ENCODE peak calls at places on chromosomes 11 and 22, in five cellular contexts. One of them, this sample, is unnamed.

GRCh38 chr22:40176921-40177737 is 596 bp upstream of the TNRC6B start:
- DNase-seq in GM06990: peak
- DNase-seq in transverse colon: peak
- DNase-seq in lung: no peak
- DNase-seq in lower leg skin: no peak
- DNase-seq in this sample: no peak

GRCh38 chr11:73982595-73982989 is at the start of gene UCP2:
- DNase-seq in transverse colon: peak
- DNase-seq in lung: peak
- DNase-seq in GM06990: peak
- DNase-seq in lower leg skin: peak
- DNase-seq in this sample: no peak

GRCh38 chr22:38732251-38732815 is 23.5 kb downstream of the SUN2 start:
- DNase-seq in GM06990: no peak
- DNase-seq in lung: no peak
- DNase-seq in lower leg skin: no peak
- DNase-seq in transverse colon: no peak
- DNase-seq in this sample: no peak

GRCh38 chr11:15958939-15959338 is 397.4 kb downstream of the SOX6 start:
- DNase-seq in GM06990: no peak
- DNase-seq in transverse colon: no peak
- DNase-seq in lower leg skin: no peak
- DNase-seq in lung: no peak
- DNase-seq in this sample: no peak

GRCh38 chr11:9002920-9003572 is 755 bp downstream of the NRIP3 start:
- DNase-seq in transverse colon: no peak
- DNase-seq in GM06990: no peak
- DNase-seq in lower leg skin: no peak
- DNase-seq in lung: no peak
- DNase-seq in this sample: no peak

GRCh38 chr11:112961146-112961668 is at the start of gene NCAM1:
- DNase-seq in GM06990: peak
- DNase-seq in lung: peak
- DNase-seq in lower leg skin: peak
- DNase-seq in transverse colon: peak
- DNase-seq in this sample: peak

GRCh38 chr11:62132689-62133293 is 9.0 kb downstream of the INCENP start:
- DNase-seq in lower leg skin: no peak
- DNase-seq in transverse colon: no peak
- DNase-seq in lung: no peak
- DNase-seq in GM06990: no peak
- DNase-seq in this sample: no peak

GRCh38 chr11:2213384-2213842 is 41.8 kb upstream of the TH start:
- DNase-seq in GM06990: no peak
- DNase-seq in lung: no peak
- DNase-seq in lower leg skin: peak
- DNase-seq in transverse colon: no peak
- DNase-seq in this sample: no peak

GRCh38 chr22:44085743-44086741 is 61.9 kb downstream of the PARVB start:
- DNase-seq in GM06990: peak
- DNase-seq in lung: peak
- DNase-seq in lower leg skin: peak
- DNase-seq in transverse colon: peak
- DNase-seq in this sample: no peak

GRCh38 chr11:15710593-15711260 is 596.0 kb downstream of the INSC start:
- DNase-seq in GM06990: no peak
- DNase-seq in lung: no peak
- DNase-seq in lower leg skin: no peak
- DNase-seq in transverse colon: no peak
- DNase-seq in this sample: no peak

GRCh38 chr11:27420722-27421572 is 51.6 kb downstream of the LGR4 start:
- DNase-seq in lung: no peak
- DNase-seq in lower leg skin: no peak
- DNase-seq in GM06990: no peak
- DNase-seq in transverse colon: no peak
- DNase-seq in this sample: no peak

GRCh38 chr11:7251836-7252682 is at the start of gene SYT9:
- DNase-seq in lower leg skin: no peak
- DNase-seq in GM06990: peak
- DNase-seq in transverse colon: peak
- DNase-seq in lung: peak
- DNase-seq in this sample: no peak

GRCh38 chr11:130131957-130132850 is 27.4 kb upstream of the ST14 start:
- DNase-seq in GM06990: no peak
- DNase-seq in transverse colon: peak
- DNase-seq in lower leg skin: no peak
- DNase-seq in lung: peak
- DNase-seq in this sample: peak

GRCh38 chr11:1943977-1944376 is 3.2 kb upstream of the MRPL23 start:
- DNase-seq in transverse colon: peak
- DNase-seq in lower leg skin: no peak
- DNase-seq in lung: peak
- DNase-seq in GM06990: no peak
- DNase-seq in this sample: no peak

GRCh38 chr22:31646186-31647019 is 15.6 kb downstream of the PISD start:
- DNase-seq in transverse colon: no peak
- DNase-seq in lower leg skin: no peak
- DNase-seq in lung: no peak
- DNase-seq in GM06990: no peak
- DNase-seq in this sample: peak

DNA sequence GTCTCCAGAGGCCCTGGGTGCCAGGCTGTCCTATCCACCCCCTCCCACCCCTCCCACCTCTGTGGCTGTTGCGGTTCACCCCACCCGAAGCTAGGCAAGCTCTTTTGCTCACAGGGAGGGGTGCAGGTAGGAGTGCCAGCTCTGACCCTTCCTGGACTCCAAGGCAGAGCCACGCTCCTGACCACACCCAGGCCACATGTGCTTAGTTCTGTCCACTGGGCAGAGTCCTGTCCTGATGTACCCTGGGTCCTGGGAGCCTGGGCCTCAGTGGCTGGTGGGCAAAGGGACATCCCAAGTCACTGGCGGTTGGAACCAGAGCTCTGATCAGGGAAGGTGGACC is 16.4 kb downstream of the IL17REL start:
- DNase-seq in transverse colon: peak
- DNase-seq in lower leg skin: no peak
- DNase-seq in lung: no peak
- DNase-seq in GM06990: no peak
- DNase-seq in this sample: no peak
- TF ChIP-seq CTCF in transverse colon: no peak
- TF ChIP-seq CTCF in lower leg skin: no peak
- TF ChIP-seq CTCF in lung: no peak
- TF ChIP-seq CTCF in GM06990: no peak
- TF ChIP-seq CTCF in this sample: no peak

DNA sequence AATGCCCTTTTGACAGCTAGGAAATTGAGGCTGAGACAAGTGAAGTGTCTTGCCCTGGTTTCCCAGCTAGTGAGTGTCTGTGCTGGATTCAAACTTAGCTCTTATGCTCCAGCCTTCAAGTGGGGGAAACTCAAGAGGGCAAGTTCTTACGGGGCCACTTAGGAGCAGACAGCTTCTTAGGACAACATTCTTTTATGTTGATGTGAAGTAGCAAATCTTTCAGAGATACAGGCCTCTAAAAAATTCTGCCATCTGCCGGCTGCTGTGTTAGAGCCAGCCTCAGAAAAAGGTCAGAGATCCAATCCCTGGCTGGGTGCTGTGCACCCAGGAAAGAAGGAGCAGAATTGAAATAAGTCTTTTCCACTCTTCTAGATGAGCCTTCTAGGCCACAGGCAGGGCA is 26.6 kb downstream of the TIMP3 start:
- DNase-seq in transverse colon: no peak
- DNase-seq in lower leg skin: no peak
- DNase-seq in lung: peak
- DNase-seq in GM06990: no peak
- DNase-seq in this sample: no peak
- TF ChIP-seq CTCF in transverse colon: no peak
- TF ChIP-seq CTCF in lower leg skin: no peak
- TF ChIP-seq CTCF in lung: no peak
- TF ChIP-seq CTCF in GM06990: no peak
- TF ChIP-seq CTCF in this sample: no peak

GRCh38 chr22:20154602-20155183 is 3.8 kb upstream of the CCDC188 start:
- DNase-seq in transverse colon: no peak
- DNase-seq in GM06990: no peak
- DNase-seq in lung: no peak
- DNase-seq in lower leg skin: no peak
- DNase-seq in this sample: no peak
- TF ChIP-seq CTCF in transverse colon: peak
- TF ChIP-seq CTCF in GM06990: peak
- TF ChIP-seq CTCF in lung: no peak
- TF ChIP-seq CTCF in lower leg skin: no peak
- TF ChIP-seq CTCF in this sample: no peak

DNA sequence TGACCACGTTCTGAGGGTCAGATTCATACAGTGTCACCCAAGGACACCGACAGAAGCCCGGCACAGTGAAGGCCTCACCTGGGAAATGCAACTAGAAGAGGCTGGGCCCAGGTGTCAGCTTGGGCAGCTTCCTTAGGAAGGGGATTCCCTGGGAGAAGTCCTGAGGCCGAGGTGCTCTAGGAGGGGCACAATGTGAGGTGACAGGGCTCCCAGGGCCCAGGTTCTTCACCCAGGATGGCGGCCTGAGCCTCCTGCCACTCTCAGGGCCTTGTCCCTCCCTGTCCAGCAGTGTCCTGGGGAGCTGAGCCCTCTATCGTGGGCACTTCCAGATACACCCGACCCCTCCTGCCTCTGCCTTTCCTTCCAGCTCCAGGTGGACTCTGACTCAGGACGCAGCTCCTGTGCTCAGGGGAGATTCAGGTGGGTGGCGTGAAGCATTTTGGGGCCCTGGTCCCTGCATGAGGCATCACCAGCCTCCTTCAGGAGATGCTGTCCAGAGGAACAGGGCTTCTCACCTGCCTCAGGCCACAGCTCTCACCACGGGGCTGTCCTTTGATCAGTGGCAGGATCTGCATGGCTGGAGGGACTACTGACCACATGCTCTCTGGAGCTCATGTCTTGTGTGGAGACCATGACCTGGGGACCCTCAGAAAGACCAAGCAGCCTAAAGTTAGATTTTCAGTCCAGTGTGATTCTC is 58.6 kb downstream of the GGTLC2 start:
- DNase-seq in GM06990: no peak
- DNase-seq in lower leg skin: no peak
- DNase-seq in lung: no peak
- DNase-seq in transverse colon: no peak
- DNase-seq in this sample: no peak
- TF ChIP-seq CTCF in GM06990: no peak
- TF ChIP-seq CTCF in lower leg skin: no peak
- TF ChIP-seq CTCF in lung: no peak
- TF ChIP-seq CTCF in transverse colon: no peak
- TF ChIP-seq CTCF in this sample: no peak

DNA sequence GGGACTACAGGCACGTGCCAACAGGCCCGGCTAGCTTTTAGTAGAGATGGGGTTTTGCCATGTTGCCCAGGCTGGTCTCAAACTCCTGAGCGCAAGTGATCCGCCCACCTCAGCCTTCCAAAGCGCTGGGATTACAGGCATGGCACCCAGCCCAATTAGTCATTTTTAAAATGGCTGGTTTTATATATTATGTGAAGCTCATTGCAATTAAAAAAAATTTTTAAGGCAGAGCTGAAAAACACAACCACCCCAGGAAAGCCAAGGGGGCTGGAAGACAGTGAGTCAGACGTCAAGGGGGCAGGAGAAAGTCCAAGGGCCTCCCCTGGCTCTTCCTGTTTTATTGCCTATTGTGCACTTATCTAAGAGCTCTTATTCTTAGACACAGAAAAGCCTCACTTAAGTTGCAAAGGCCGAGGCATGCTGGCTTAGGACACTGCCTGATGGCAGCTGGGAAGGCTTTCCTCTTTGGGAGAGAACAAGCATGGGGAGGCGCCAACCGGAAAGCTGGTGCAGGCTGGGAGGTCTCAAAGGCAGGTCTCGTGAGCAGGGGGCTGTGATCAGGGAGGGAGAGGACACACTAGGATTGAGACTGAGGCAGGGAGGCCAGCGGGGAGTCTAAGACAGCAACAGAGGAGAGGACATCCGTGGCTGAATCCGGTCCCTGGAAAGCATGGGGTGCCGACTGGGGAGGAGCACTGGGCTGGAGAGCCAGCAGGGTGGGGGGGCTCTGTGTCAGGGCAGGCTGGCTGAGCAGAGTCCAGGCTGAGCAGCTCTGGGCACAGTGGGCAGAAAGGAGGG is 11.1 kb upstream of the OSM start:
- DNase-seq in GM06990: no peak
- DNase-seq in transverse colon: no peak
- DNase-seq in lung: no peak
- DNase-seq in lower leg skin: no peak
- DNase-seq in this sample: peak
- TF ChIP-seq CTCF in GM06990: no peak
- TF ChIP-seq CTCF in transverse colon: no peak
- TF ChIP-seq CTCF in lung: no peak
- TF ChIP-seq CTCF in lower leg skin: no peak
- TF ChIP-seq CTCF in this sample: no peak